ENCODE peak calls at places on chromosome 15, in six cellular contexts. One of them, this sample, is unnamed.

GRCh38 chr15:63367390-63367789 is 14.3 kb downstream of the CA12 start:
- DNase-seq in Caco-2: no peak
- DNase-seq in prostate gland: no peak
- DNase-seq in globus pallidus: no peak
- DNase-seq in A549: peak
- DNase-seq in nephron progenitor cell: no peak
- DNase-seq in this sample: no peak

GRCh38 chr15:58551764-58552504 is 120.1 kb downstream of the LIPC start:
- DNase-seq in Caco-2: no peak
- DNase-seq in prostate gland: peak
- DNase-seq in globus pallidus: peak
- DNase-seq in A549: no peak
- DNase-seq in nephron progenitor cell: no peak
- DNase-seq in this sample: no peak

GRCh38 chr15:63094495-63094931 is 27.1 kb upstream of the LACTB start:
- DNase-seq in Caco-2: no peak
- DNase-seq in prostate gland: no peak
- DNase-seq in globus pallidus: no peak
- DNase-seq in A549: peak
- DNase-seq in nephron progenitor cell: no peak
- DNase-seq in this sample: no peak

GRCh38 chr15:45185069-45185779 is 2.5 kb downstream of the SHF start:
- DNase-seq in Caco-2: no peak
- DNase-seq in prostate gland: no peak
- DNase-seq in globus pallidus: no peak
- DNase-seq in A549: no peak
- DNase-seq in nephron progenitor cell: no peak
- DNase-seq in this sample: no peak

GRCh38 chr15:74136584-74137543 is 6.5 kb downstream of the ISLR2 start:
- DNase-seq in Caco-2: no peak
- DNase-seq in prostate gland: no peak
- DNase-seq in globus pallidus: no peak
- DNase-seq in A549: no peak
- DNase-seq in nephron progenitor cell: no peak
- DNase-seq in this sample: no peak

GRCh38 chr15:28456476-28457395 is 76.0 kb downstream of the GOLGA8G start:
- DNase-seq in Caco-2: peak
- DNase-seq in prostate gland: no peak
- DNase-seq in globus pallidus: no peak
- DNase-seq in A549: no peak
- DNase-seq in nephron progenitor cell: peak
- DNase-seq in this sample: no peak

GRCh38 chr15:30953731-30954378 is 37.6 kb downstream of the MTMR10 start:
- DNase-seq in Caco-2: peak
- DNase-seq in prostate gland: no peak
- DNase-seq in globus pallidus: no peak
- DNase-seq in A549: peak
- DNase-seq in nephron progenitor cell: no peak
- DNase-seq in this sample: peak

GRCh38 chr15:96625251-96625650 is 294.8 kb downstream of the NR2F2 start:
- DNase-seq in Caco-2: no peak
- DNase-seq in prostate gland: no peak
- DNase-seq in globus pallidus: no peak
- DNase-seq in A549: no peak
- DNase-seq in nephron progenitor cell: no peak
- DNase-seq in this sample: no peak

GRCh38 chr15:87712211-87712610 is 544.3 kb downstream of the NTRK3 start:
- DNase-seq in Caco-2: no peak
- DNase-seq in prostate gland: no peak
- DNase-seq in globus pallidus: no peak
- DNase-seq in A549: no peak
- DNase-seq in nephron progenitor cell: no peak
- DNase-seq in this sample: no peak

GRCh38 chr15:68303134-68303533 is 25.6 kb downstream of the FEM1B start:
- DNase-seq in Caco-2: no peak
- DNase-seq in prostate gland: no peak
- DNase-seq in globus pallidus: no peak
- DNase-seq in A549: no peak
- DNase-seq in nephron progenitor cell: no peak
- DNase-seq in this sample: no peak

GRCh38 chr15:49270541-49271421 is 100.7 kb downstream of the GALK2 start:
- DNase-seq in Caco-2: no peak
- DNase-seq in prostate gland: no peak
- DNase-seq in globus pallidus: no peak
- DNase-seq in A549: no peak
- DNase-seq in nephron progenitor cell: no peak
- DNase-seq in this sample: peak

GRCh38 chr15:91555307-91555706 is 298.2 kb upstream of the SLCO3A1 start:
- DNase-seq in Caco-2: no peak
- DNase-seq in prostate gland: no peak
- DNase-seq in globus pallidus: no peak
- DNase-seq in A549: peak
- DNase-seq in nephron progenitor cell: no peak
- DNase-seq in this sample: no peak

GRCh38 chr15:66875588-66876422 is 173.8 kb downstream of the SMAD6 start:
- DNase-seq in Caco-2: no peak
- DNase-seq in prostate gland: no peak
- DNase-seq in globus pallidus: no peak
- DNase-seq in A549: no peak
- DNase-seq in nephron progenitor cell: no peak
- DNase-seq in this sample: no peak